ENCODE peak calls at places on chromosomes 7 and 10, in six cellular contexts. M, I, B, S, Z and T are unnamed samples.

GRCh38 chr7:146090023-146090645 is 26.5 kb upstream of the CNTNAP2 start:
- DNase-seq in I (no peak), S (peak), B (no peak), Z (peak), M (peak), T (peak)

GRCh38 chr7:99919814-99920618 is 686 bp upstream of the TRIM4 start:
- DNase-seq in I (no peak), B (no peak), S (no peak), Z (no peak), M (no peak), T (peak)

GRCh38 chr10:20767028-20767427 is 130.1 kb downstream of the NEBL start:
- DNase-seq in I (no peak), Z (no peak), B (no peak), M (no peak), S (peak), T (peak)

GRCh38 chr10:107415446-107415845 is 250.9 kb upstream of the SORCS1 start:
- DNase-seq in I (no peak), B (no peak), S (no peak), Z (no peak), M (no peak), T (no peak)

GRCh38 chr10:21523557-21524008 is 1.9 kb downstream of the SKIDA1 start:
- DNase-seq in M (no peak), B (no peak), Z (peak), I (no peak), S (no peak), T (no peak)

GRCh38 chr10:81873932-81874816 is 820 bp upstream of the NRG3 start:
- DNase-seq in I (no peak), S (no peak), Z (peak), B (peak), M (no peak), T (peak)

GRCh38 chr10:1107679-1108078 is 51.5 kb downstream of the WDR37 start:
- DNase-seq in M (no peak), S (peak), I (no peak), B (no peak), Z (no peak), T (no peak)

GRCh38 chr7:134433430-134433829 is 25.5 kb downstream of the AKR1B1 start:
- DNase-seq in B (no peak), Z (no peak), M (no peak), I (no peak), S (no peak), T (no peak)

GRCh38 chr10:6023661-6024333 is 38.4 kb downstream of the IL2RA start:
- DNase-seq in B (no peak), S (no peak), Z (no peak), M (no peak), I (no peak), T (no peak)

GRCh38 chr10:18340496-18341051 is 200.3 kb downstream of the CACNB2 start:
- DNase-seq in Z (peak), I (no peak), S (no peak), B (no peak), M (no peak), T (no peak)

GRCh38 chr10:95336702-95337101 is 45.9 kb upstream of the PDLIM1 start:
- DNase-seq in S (no peak), M (no peak), B (no peak), I (no peak), Z (no peak), T (no peak)

GRCh38 chr7:28686418-28686800 is 271.7 kb downstream of the TRIL start:
- DNase-seq in Z (peak), S (peak), I (no peak), M (no peak), B (peak), T (peak)

GRCh38 chr10:128051548-128051947 is 74.7 kb downstream of the MKI67 start:
- DNase-seq in M (no peak), I (no peak), B (no peak), S (no peak), Z (no peak), T (no peak)

GRCh38 chr7:64294701-64295420 is 18.9 kb upstream of the ZNF736 start:
- DNase-seq in M (no peak), Z (no peak), B (no peak), I (no peak), S (no peak), T (no peak)

GRCh38 chr10:97024181-97025073 is 161.3 kb downstream of the SLIT1 start:
- DNase-seq in I (peak), B (peak), Z (no peak), M (no peak), S (peak), T (peak)

GRCh38 chr7:12210179-12211053 is 678 bp upstream of the TMEM106B start:
- DNase-seq in B (peak), S (peak), Z (no peak), I (no peak), M (no peak), T (no peak)

GRCh38 chr7:33040803-33041516 is 21.6 kb downstream of the NT5C3A start:
- DNase-seq in I (peak), Z (no peak), M (no peak), B (peak), S (peak), T (peak)

GRCh38 chr7:4237296-4238235 is 444.5 kb upstream of the FOXK1 start:
- DNase-seq in B (no peak), S (no peak), M (no peak), I (no peak), Z (no peak), T (no peak)

GRCh38 chr10:31390804-31391203 is 71.8 kb downstream of the ZEB1 start:
- DNase-seq in S (peak), M (no peak), I (no peak), B (no peak), Z (no peak), T (peak)

GRCh38 chr10:5413012-5413938 is 918 bp downstream of the NET1 start:
- DNase-seq in Z (peak), B (peak), S (peak), I (no peak), M (no peak), T (peak)

GRCh38 chr7:110386006-110386405 is 704.9 kb upstream of the LRRN3 start:
- DNase-seq in Z (no peak), S (peak), I (no peak), M (peak), B (no peak), T (peak)

GRCh38 chr10:75034131-75034512 is 77.3 kb upstream of the SAMD8 start:
- DNase-seq in I (no peak), Z (no peak), M (no peak), S (peak), B (no peak), T (no peak)

GRCh38 chr10:26391701-26392695 is 46.1 kb upstream of the APBB1IP start:
- DNase-seq in B (no peak), S (no peak), Z (peak), M (no peak), I (no peak), T (no peak)

GRCh38 chr10:30722956-30723355 is 93.4 kb upstream of the LYZL2 start:
- DNase-seq in B (no peak), Z (no peak), M (no peak), I (no peak), S (no peak), T (no peak)

GRCh38 chr10:20302033-20302432 is 485.8 kb downstream of the PLXDC2 start:
- DNase-seq in M (no peak), I (no peak), B (no peak), S (peak), Z (no peak), T (peak)

GRCh38 chr7:106068986-106069385 is 43.1 kb downstream of the SYPL1 start:
- DNase-seq in M (no peak), B (no peak), Z (no peak), S (peak), I (peak), T (peak)

GRCh38 chr7:150903627-150904026 is 51.3 kb downstream of the AOC1 start:
- DNase-seq in B (peak), I (no peak), S (peak), Z (no peak), M (no peak), T (peak)

GRCh38 chr10:112650588-112651030 is 203.6 kb downstream of the VTI1A start:
- DNase-seq in S (peak), B (peak), M (no peak), Z (no peak), I (no peak), T (peak)

GRCh38 chr7:128204455-128204854 is 36.6 kb upstream of the LEP start:
- DNase-seq in I (no peak), B (no peak), Z (no peak), M (no peak), S (no peak), T (no peak)

GRCh38 chr7:44622342-44623151 is 16.1 kb downstream of the OGDH start:
- DNase-seq in M (no peak), B (no peak), S (no peak), Z (no peak), I (no peak), T (no peak)
- H3K4me2 ChIP-seq in M (peak), B (no peak), S (no peak), Z (no peak), I (no peak), T (no peak)

GRCh38 chr10:71270301-71270777 is 48.7 kb upstream of the SLC29A3 start:
- DNase-seq in Z (peak), M (peak), S (peak), B (peak), I (no peak), T (peak)
- TF ChIP-seq CTCF in Z (peak), M (peak), S (peak), B (peak), I (peak), T (peak)

DNA sequence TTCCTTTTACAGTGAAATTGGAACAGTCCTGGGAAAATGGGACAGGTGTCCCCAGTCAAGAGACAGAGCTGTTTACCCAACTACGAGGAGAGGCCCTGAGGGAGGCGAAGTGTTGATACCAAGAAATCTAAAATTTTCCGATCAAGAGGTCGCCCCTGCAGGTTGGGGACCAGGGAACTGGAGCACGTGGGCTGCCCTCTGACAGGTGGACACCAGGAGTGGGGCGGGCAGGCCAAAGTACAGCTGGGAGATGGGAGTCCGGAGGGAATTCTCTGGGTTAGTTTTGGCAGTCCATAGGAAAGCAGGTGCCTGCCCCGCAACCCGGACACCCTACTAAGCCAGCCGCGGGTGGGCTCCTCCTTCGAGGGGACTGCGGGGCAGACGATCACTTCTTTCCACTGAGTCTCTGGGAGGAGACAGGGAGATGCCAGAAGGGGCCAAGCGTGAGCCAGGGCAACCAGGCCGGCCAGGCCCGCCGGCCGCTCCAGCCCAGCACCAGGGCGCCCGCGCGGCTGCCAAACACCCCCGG is 942 bp upstream of the CAMK1D start:
- DNase-seq in M (no peak), S (no peak), I (no peak), B (no peak), Z (no peak), T (no peak)
- TF ChIP-seq EZH2 in M (no peak), S (no peak), I (no peak), B (no peak), Z (no peak), T (no peak)

DNA sequence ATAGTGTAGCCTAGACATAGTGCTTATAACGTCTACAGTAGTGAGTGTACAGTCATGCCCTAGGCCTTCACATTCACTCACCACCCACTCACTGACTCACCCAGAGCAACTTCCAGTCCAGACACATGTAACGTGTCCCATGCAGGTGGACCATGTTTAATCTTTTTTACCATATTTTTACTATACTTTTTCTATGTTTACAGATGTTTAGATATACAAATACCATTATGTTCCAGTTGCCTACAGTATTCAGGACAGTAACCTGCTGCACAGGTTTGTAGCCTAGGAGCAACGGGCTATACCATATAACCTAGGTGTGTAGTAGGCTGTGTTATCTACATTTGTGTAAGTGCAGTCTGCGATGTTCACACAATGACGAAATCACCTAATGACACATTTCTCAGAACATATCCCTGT is 11.0 kb downstream of the MPP7 start:
- DNase-seq in Z (no peak), M (peak), B (no peak), I (peak), S (peak), T (peak)
- H3K4me2 ChIP-seq in Z (no peak), M (peak), B (no peak), I (peak), S (peak), T (peak)

DNA sequence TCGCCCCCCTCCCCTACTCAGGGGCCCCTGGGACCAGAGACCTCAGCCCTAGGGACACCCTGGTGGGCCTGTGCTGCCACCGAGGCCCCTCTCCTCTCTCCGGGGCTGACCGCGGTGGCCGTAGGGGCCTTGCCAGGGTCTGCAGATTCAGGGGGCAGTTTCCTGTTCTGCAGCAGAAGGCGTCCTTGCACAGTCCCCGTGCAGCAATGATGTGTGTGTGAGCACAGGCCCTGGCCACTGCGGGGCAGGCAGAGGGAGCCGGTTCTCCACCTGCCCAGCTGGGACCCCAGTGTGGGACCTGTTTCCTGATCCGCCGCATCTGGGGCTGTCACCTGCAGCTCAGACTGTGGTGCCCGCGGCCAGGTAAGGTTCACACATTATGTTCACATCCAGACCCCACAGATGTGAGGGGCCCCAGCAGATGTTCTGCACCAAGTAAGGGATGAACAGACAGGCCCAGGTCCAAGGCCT is 60.7 kb upstream of the DNAJB6 start:
- DNase-seq in B (no peak), I (no peak), S (no peak), M (no peak), Z (no peak), T (no peak)
- TF ChIP-seq CTCF in B (no peak), I (no peak), S (no peak), M (no peak), Z (no peak), T (no peak)

DNA sequence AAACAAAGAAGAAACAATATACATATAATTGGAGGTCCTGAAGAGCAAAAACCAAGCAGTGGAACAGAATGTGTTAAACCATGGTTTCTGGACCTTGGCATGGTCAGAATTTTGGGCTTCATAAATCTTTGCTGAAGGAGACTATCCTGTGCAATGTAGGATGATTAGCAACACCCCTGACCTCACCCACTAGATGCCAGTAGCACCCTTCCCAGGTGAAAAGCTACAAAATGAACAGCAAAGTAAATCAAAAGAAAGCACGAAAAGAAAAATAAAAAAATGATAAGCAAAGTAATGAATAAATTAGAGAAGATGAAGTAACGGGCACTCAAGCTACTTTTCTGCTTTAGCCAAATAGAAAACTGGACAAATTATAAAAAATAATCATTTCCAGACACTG is 19.2 kb upstream of the ZPBP start:
- DNase-seq in I (no peak), Z (no peak), M (no peak), S (no peak), B (no peak), T (no peak)
- TF ChIP-seq EZH2 in I (no peak), Z (no peak), M (no peak), S (no peak), B (no peak), T (no peak)

GRCh38 chr10:44171765-44172164 is 213.1 kb downstream of the CXCL12 start:
- DNase-seq in S (no peak), Z (no peak), I (no peak), M (no peak), B (no peak), T (no peak)
- H3K4me2 ChIP-seq in S (no peak), Z (no peak), I (no peak), M (no peak), B (no peak), T (no peak)

GRCh38 chr10:15163261-15163864 is 5.1 kb downstream of the NMT2 start:
- DNase-seq in Z (no peak), I (no peak), M (no peak), B (no peak), S (no peak), T (no peak)
- TF ChIP-seq CTCF in Z (no peak), I (no peak), M (no peak), B (no peak), S (no peak), T (no peak)

GRCh38 chr10:101226506-101226887 is 2.8 kb downstream of the LBX1 start:
- DNase-seq in I (no peak), Z (peak), S (no peak), M (no peak), B (no peak), T (no peak)

GRCh38 chr10:101229275-101230184 is at the start of gene LBX1:
- DNase-seq in M (no peak), I (no peak), B (no peak), Z (peak), S (no peak), T (no peak)

GRCh38 chr10:101226888-101227736 is 2.2 kb downstream of the LBX1 start:
- DNase-seq in B (no peak), M (no peak), I (no peak), Z (peak), S (no peak), T (no peak)

GRCh38 chr10:101228682-101229274 is 485 bp downstream of the LBX1 start:
- DNase-seq in Z (peak), B (no peak), M (no peak), S (no peak), I (no peak), T (no peak)

DNA sequence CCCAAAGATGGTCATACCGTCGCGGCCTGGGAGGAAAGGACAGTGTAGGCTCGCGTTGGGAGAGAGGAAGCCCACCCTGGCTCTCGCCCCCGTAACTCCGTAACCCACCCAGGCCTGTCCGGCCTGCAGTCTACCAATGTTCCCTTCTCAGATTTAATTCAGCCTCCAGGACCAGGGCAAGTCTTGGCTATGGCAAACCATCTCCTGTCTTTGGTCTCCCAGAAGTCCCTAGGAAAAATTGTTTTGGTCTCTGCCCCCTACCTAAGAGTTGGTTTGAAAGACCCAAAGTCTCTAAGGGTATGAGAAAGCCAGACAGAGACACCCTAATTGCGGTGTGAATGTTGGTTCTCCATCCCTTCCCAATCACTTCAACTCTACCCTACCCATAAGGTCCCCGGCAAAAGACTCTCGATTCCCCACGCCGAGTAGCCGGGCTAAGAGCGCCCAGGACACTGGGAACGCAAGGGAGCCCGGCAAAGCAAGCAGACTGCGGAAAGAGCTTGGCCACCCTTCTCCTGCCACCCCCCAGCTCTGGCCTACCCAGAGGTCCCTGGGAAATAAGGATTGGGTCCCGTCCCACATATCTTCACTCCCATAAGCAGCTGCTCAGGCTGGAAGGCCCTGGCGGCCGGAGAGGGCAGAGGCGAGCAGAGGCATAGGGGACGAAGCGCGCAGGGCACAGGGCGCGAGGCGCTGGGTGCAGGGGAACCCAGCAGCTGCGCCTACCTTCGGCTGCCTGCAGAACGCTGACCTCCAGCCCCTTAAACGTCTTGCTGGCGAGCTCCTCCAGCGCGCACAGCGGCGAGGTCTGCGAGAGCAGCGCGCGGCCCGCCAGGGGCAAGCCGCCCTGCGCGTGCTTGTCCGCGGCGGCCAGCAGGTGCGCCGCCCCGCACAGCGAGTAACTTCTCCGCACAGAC is 1.2 kb downstream of the LBX1 start:
- DNase-seq in M (no peak), B (no peak), S (no peak), Z (peak), I (no peak), T (peak)
- TF ChIP-seq EZH2 in M (no peak), B (peak), S (peak), Z (peak), I (peak), T (peak)